ENCODE peak calls at places on chromosomes 4 and X, in four cellular contexts. P is astrocyte of the spinal cord, V is iris pigment epithelial cell, U is HT-29. D is an unnamed sample.
A peak's percentile ranks its signal among the peaks of the same experiment; 100 is the strongest.

GRCh38 chrX:9340619-9341304 is 124.1 kb upstream of the TBL1X start:
- DNase-seq in U (no peak), V (peak; percentile 55), P (no peak), D (no peak)

GRCh38 chrX:97315939-97316338 is 432.2 kb downstream of the RPA4 start:
- DNase-seq in U (peak; percentile 38), V (no peak), P (no peak), D (no peak)

GRCh38 chr4:179307297-179308136 is 1865.3 kb upstream of the AGA start:
- DNase-seq in U (peak; percentile 54), P (peak; percentile 17), V (peak; percentile 12), D (no peak)

GRCh38 chr4:168096444-168096784 is 4.1 kb downstream of the ANXA10 start:
- DNase-seq in V (no peak), P (no peak), U (peak; percentile 8), D (no peak)

GRCh38 chr4:16065066-16065465 is 18.8 kb downstream of the PROM1 start:
- DNase-seq in P (no peak), V (no peak), U (no peak), D (no peak)

GRCh38 chr4:86497131-86497530 is 97.0 kb upstream of the PTPN13 start:
- DNase-seq in V (peak; percentile 12), U (no peak), P (no peak), D (no peak)

GRCh38 chr4:24971192-24971591 is 58.4 kb upstream of the CCDC149 start:
- DNase-seq in U (no peak), P (no peak), V (no peak), D (no peak)

GRCh38 chrX:99857455-99857854 is 552.6 kb downstream of the PCDH19 start:
- DNase-seq in V (no peak), P (no peak), U (peak; percentile 34), D (no peak)

GRCh38 chr4:86118696-86119095 is 241.2 kb downstream of the MAPK10 start:
- DNase-seq in V (no peak), P (no peak), U (no peak), D (no peak)

GRCh38 chr4:142282870-142283431 is 563.1 kb downstream of the INPP4B start:
- DNase-seq in V (peak; percentile 31), U (peak; percentile 22), P (peak; percentile 14), D (no peak)

GRCh38 chr4:142420461-142421095 is 425.5 kb downstream of the INPP4B start:
- DNase-seq in V (no peak), U (no peak), P (no peak), D (no peak)

GRCh38 chr4:114642173-114642780 is 43.7 kb downstream of the UGT8 start:
- DNase-seq in V (no peak), U (no peak), P (no peak), D (no peak)

GRCh38 chr4:90476586-90476985 is 349.4 kb downstream of the CCSER1 start:
- DNase-seq in V (no peak), U (no peak), P (no peak), D (no peak)

GRCh38 chrX:889966-890651 is 259.5 kb downstream of the SHOX start:
- DNase-seq in U (no peak), P (no peak), V (no peak), D (no peak)

GRCh38 chr4:40280586-40280985 is 54.5 kb upstream of the CHRNA9 start:
- DNase-seq in P (no peak), U (no peak), V (no peak), D (no peak)

D was measured in memory B cell.